ENCODE peak calls at places on chromosome 6, in seven cellular contexts. G is brain microvascular endothelial cell, M is glutamatergic neuron, L is GM20000, N is spleen, V is fibroblast of the aortic adventitia, X is psoas muscle. T is an unnamed sample.
A peak's percentile ranks its signal among the peaks of the same experiment; 100 is the strongest.

GRCh38 chr6:143176090-143177021 is 115.7 kb downstream of the AIG1 start:
- DNase-seq in N (no peak), X (no peak), L (no peak), G (peak; percentile 97), V (peak; percentile 86), M (peak; percentile 32), T (no peak)

GRCh38 chr6:163605388-163606097 is 191.0 kb downstream of the QKI start:
- DNase-seq in X (no peak), N (no peak), G (no peak), L (no peak), V (no peak), M (no peak), T (no peak)

GRCh38 chr6:135334169-135334568 is 153.1 kb downstream of the MYB start:
- DNase-seq in X (no peak), N (no peak), L (no peak), G (peak; percentile 69), V (peak; percentile 9), M (no peak), T (no peak)

GRCh38 chr6:72704979-72705378 is 83.1 kb downstream of the KCNQ5 start:
- DNase-seq in X (no peak), V (peak; percentile 7), N (no peak), G (no peak), L (no peak), M (no peak), T (no peak)

GRCh38 chr6:6909111-6909510 is 198.7 kb upstream of the RREB1 start:
- DNase-seq in L (no peak), X (no peak), M (no peak), V (no peak), G (no peak), N (no peak), T (no peak)

GRCh38 chr6:110105296-110105695 is 74.2 kb downstream of the WASF1 start:
- DNase-seq in M (no peak), V (no peak), L (no peak), X (no peak), G (no peak), N (no peak), T (no peak)

GRCh38 chr6:127641905-127642304 is 64.9 kb downstream of the C6orf58 start:
- DNase-seq in N (no peak), X (no peak), L (peak; percentile 49), M (peak; percentile 15), V (peak; percentile 58), G (peak; percentile 21), T (peak; percentile 12)

GRCh38 chr6:155103816-155104366 is 108.8 kb downstream of the TIAM2 start:
- DNase-seq in X (no peak), N (no peak), L (no peak), G (peak; percentile 51), M (no peak), V (peak; percentile 46), T (no peak)

GRCh38 chr6:42138190-42138589 is 4.2 kb downstream of the C6orf132 start:
- DNase-seq in N (no peak), G (no peak), L (no peak), M (no peak), X (no peak), V (no peak), T (no peak)

GRCh38 chr6:77633993-77634392 is 18.8 kb upstream of the MEI4 start:
- DNase-seq in X (no peak), V (no peak), G (peak; percentile 70), N (no peak), M (no peak), L (no peak), T (no peak)

GRCh38 chr6:150336708-150337107 is 32.1 kb upstream of the IYD start:
- DNase-seq in M (no peak), V (no peak), L (no peak), N (no peak), X (no peak), G (no peak), T (no peak)

GRCh38 chr6:110813813-110814487 is 1.3 kb downstream of the CDK19 start:
- DNase-seq in N (no peak), V (peak; percentile 10), M (no peak), G (no peak), L (no peak), X (no peak), T (no peak)

GRCh38 chr6:132490024-132490423 is 22.9 kb downstream of the STX7 start:
- DNase-seq in V (peak; percentile 29), X (peak; percentile 51), G (no peak), M (no peak), L (no peak), N (no peak), T (no peak)

GRCh38 chr6:9502991-9503761 is 911.7 kb downstream of the TFAP2A start:
- DNase-seq in V (peak; percentile 89), N (no peak), M (no peak), G (peak; percentile 93), X (no peak), L (no peak), T (no peak)

GRCh38 chr6:22838346-22838745 is 269.0 kb downstream of the HDGFL1 start:
- DNase-seq in M (no peak), N (no peak), G (no peak), L (no peak), X (no peak), V (peak; percentile 4), T (no peak)

GRCh38 chr6:84016029-84016428 is 17.5 kb upstream of the MRAP2 start:
- DNase-seq in N (no peak), L (no peak), X (no peak), V (no peak), M (no peak), G (no peak), T (no peak)

GRCh38 chr6:149487316-149487715 is 2.5 kb upstream of the ZC3H12D start:
- DNase-seq in N (no peak), G (no peak), L (no peak), X (no peak), V (no peak), M (no peak), T (no peak)

GRCh38 chr6:169079650-169080049 is 174.0 kb downstream of the THBS2 start:
- DNase-seq in N (no peak), L (no peak), V (no peak), X (no peak), G (peak; percentile 59), M (no peak), T (no peak)

GRCh38 chr6:111306104-111306888 is 176.7 kb downstream of the REV3L start:
- DNase-seq in M (no peak), X (no peak), N (no peak), G (no peak), V (no peak), L (no peak), T (no peak)

GRCh38 chr6:147868493-147869222 is 360.2 kb downstream of the SAMD5 start:
- DNase-seq in L (no peak), V (no peak), X (no peak), N (no peak), G (no peak), M (no peak), T (no peak)

GRCh38 chr6:166646716-166647115 is 19.7 kb upstream of the RPS6KA2 start:
- DNase-seq in X (no peak), N (no peak), V (no peak), L (no peak), G (no peak), M (no peak), T (no peak)

GRCh38 chr6:166650047-166650446 is 23.0 kb upstream of the RPS6KA2 start:
- DNase-seq in L (no peak), M (no peak), G (no peak), N (no peak), X (no peak), V (no peak), T (no peak)

GRCh38 chr6:166645928-166646327 is 18.9 kb upstream of the RPS6KA2 start:
- DNase-seq in L (no peak), V (no peak), M (no peak), G (no peak), N (no peak), X (no peak), T (no peak)

GRCh38 chr6:166650824-166651223 is 23.8 kb upstream of the RPS6KA2 start:
- DNase-seq in X (no peak), L (no peak), N (no peak), V (no peak), M (no peak), G (no peak), T (no peak)

DNA sequence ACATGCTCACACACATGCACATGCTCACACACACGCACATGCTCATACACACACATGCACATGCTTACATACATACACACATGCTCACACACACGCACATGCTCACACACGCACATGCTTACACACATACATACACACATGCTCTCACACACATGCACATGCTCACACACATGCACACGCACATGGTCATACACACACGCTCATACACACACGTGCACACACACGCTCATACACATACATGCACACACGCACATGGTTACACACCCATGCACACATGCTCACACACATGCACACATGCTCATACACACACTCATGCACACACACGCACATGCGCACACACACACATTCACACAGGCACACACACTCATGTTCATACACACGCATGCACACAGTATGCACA is 20.8 kb upstream of the RPS6KA2 start:
- DNase-seq in G (no peak), M (no peak), X (no peak), N (no peak), V (no peak), L (no peak), T (no peak)
- TF ChIP-seq CTCF in G (no peak), M (no peak), X (no peak), N (no peak), V (no peak), L (no peak), T (no peak)

GRCh38 chr6:16301511-16301910 is 63.1 kb downstream of the GMPR start:
- DNase-seq in X (no peak), L (peak; percentile 71), G (no peak), V (no peak), M (no peak), N (no peak), T (peak; percentile 81)
- TF ChIP-seq CTCF in X (no peak), L (no peak), G (no peak), V (no peak), M (no peak), N (no peak), T (no peak)

GRCh38 chr6:124683507-124683906 is 278.7 kb upstream of the RNF217 start:
- DNase-seq in M (no peak), G (no peak), X (no peak), N (no peak), V (no peak), L (no peak), T (no peak)
- TF ChIP-seq CTCF in M (no peak), G (no peak), X (no peak), N (no peak), V (no peak), L (no peak), T (no peak)

DNA sequence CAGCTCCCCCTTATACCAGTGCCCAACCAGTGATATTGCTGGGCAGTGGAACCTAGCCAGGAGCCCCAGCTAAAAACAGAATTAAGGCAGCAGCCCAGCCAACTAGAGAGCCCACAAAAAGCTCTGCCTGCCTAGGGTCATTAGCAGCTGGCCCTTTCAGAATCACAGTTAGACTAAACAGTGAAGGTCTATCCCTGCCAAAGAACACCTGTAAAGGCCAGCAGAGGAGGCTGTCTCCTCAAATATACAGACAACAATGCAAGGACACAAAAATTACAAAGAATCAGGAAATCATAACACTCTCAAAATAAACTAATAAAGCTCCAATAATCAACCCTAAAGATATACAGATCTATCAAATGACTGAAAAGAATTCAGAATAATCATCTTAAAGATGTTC is 77.8 kb upstream of the HTR1E start:
- DNase-seq in G (no peak), M (no peak), X (no peak), L (no peak), V (no peak), N (no peak), T (no peak)
- TF ChIP-seq CTCF in G (no peak), M (no peak), X (no peak), L (no peak), V (no peak), N (no peak), T (peak; percentile 8)

T was measured in GM13977.